ENCODE peak calls at places on chromosomes 13 and 19, in seven cellular contexts. U is NCI-H187; Y is activated T-helper 2 cell treated with anti-CD3 and anti-CD28 coated beads, Interferon-gamma antibody, Interleukin-2, Interleukin-4, amounts not matched to agents 10 μg/mL and 5 μg/mL and 100 μg/mL, durations not matched to agents 14 hours and 24 hours and 36 hours; C is activated CD4-positive, CD25-positive, alpha-beta regulatory T cell treated with anti-CD3 and anti-CD28 coated beads, Interleukin-2, amount 50 U/mL, for 16 hours; M is AG04450; R is ELR; W is thoracic aorta. S is an unnamed sample.
A peak's percentile ranks its signal among the peaks of the same experiment; 100 is the strongest.

GRCh38 chr19:5949792-5950305 is 28.1 kb downstream of the RANBP3 start:
- DNase-seq in U (no peak), Y (no peak), C (peak; percentile 15), M (no peak), R (no peak), W (no peak), S (no peak)

GRCh38 chr19:49677232-49677881 is at the start of gene PRMT1:
- DNase-seq in U (no peak), Y (peak; percentile 53), C (no peak), M (no peak), R (peak; percentile 64), W (no peak), S (no peak)

GRCh38 chr19:41575998-41576397 is at the start of gene CEACAM21:
- DNase-seq in U (no peak), Y (peak; percentile 53), C (no peak), M (no peak), R (no peak), W (no peak), S (no peak)

GRCh38 chr19:39517432-39517831 is 2.5 kb downstream of the SELENOV start:
- DNase-seq in U (no peak), Y (no peak), C (no peak), M (no peak), R (no peak), W (no peak), S (no peak)

GRCh38 chr13:98981596-98982195 is 3.8 kb upstream of the DOCK9 start:
- DNase-seq in U (no peak), Y (no peak), C (no peak), M (no peak), R (peak; percentile 62), W (no peak), S (no peak)

GRCh38 chr19:6969490-6969889 is 51.7 kb downstream of the MBD3L2B start:
- DNase-seq in U (no peak), Y (no peak), C (no peak), M (no peak), R (no peak), W (no peak), S (no peak)

GRCh38 chr13:113855012-113855921 is 8.6 kb downstream of the GAS6 start:
- DNase-seq in U (no peak), Y (no peak), C (no peak), M (no peak), R (no peak), W (no peak), S (no peak)

GRCh38 chr13:32125746-32126145 is 94.2 kb downstream of the FRY start:
- DNase-seq in U (no peak), Y (no peak), C (no peak), M (no peak), R (peak; percentile 15), W (no peak), S (peak; percentile 8)

GRCh38 chr13:70384156-70384555 is 275.9 kb upstream of the KLHL1 start:
- DNase-seq in U (no peak), Y (no peak), C (no peak), M (no peak), R (peak; percentile 10), W (no peak), S (no peak)

GRCh38 chr13:104485571-104485970 is 1419.4 kb upstream of the SLC10A2 start:
- DNase-seq in U (no peak), Y (no peak), C (no peak), M (no peak), R (no peak), W (no peak), S (no peak)

GRCh38 chr19:45311640-45312039 is 11.0 kb downstream of the CKM start:
- DNase-seq in U (no peak), Y (no peak), C (no peak), M (no peak), R (no peak), W (no peak), S (no peak)

GRCh38 chr13:23600534-23600933 is 30.3 kb downstream of the TNFRSF19 start:
- DNase-seq in U (no peak), Y (no peak), C (no peak), M (no peak), R (no peak), W (no peak), S (no peak)

GRCh38 chr13:102903659-102904407 is 58.0 kb downstream of the ERCC5 start:
- DNase-seq in U (peak; percentile 12), Y (no peak), C (no peak), M (no peak), R (peak; percentile 42), W (no peak), S (no peak)

GRCh38 chr13:51523082-51523518 is 61.2 kb upstream of the WDFY2 start:
- DNase-seq in U (no peak), Y (no peak), C (no peak), M (no peak), R (peak; percentile 72), W (no peak), S (no peak)

GRCh38 chr19:30073152-30074000 is 131.3 kb downstream of the URI1 start:
- DNase-seq in U (no peak), Y (no peak), C (no peak), M (no peak), R (no peak), W (no peak), S (no peak)

GRCh38 chr13:40402931-40403412 is 263.5 kb downstream of the FOXO1 start:
- DNase-seq in U (no peak), Y (no peak), C (no peak), M (no peak), R (peak; percentile 54), W (no peak), S (no peak)

GRCh38 chr19:45553464-45553863 is 31.1 kb downstream of the OPA3 start:
- DNase-seq in U (no peak), Y (no peak), C (no peak), M (no peak), R (no peak), W (no peak), S (no peak)

GRCh38 chr13:107767119-107767518 is 448.2 kb downstream of the LIG4 start:
- DNase-seq in U (peak; percentile 24), Y (no peak), C (no peak), M (no peak), R (no peak), W (no peak), S (no peak)

GRCh38 chr19:43525836-43526771 is 897 bp downstream of the ETHE1 start:
- DNase-seq in U (no peak), Y (no peak), C (no peak), M (no peak), R (peak; percentile 50), W (no peak), S (no peak)

GRCh38 chr13:44212633-44213387 is 160.8 kb upstream of the SERP2 start:
- DNase-seq in U (no peak), Y (no peak), C (no peak), M (peak; percentile 45), R (no peak), W (no peak), S (no peak)

GRCh38 chr19:41871573-41872383 is 5.3 kb upstream of the CD79A start:
- DNase-seq in U (no peak), Y (peak; percentile 74), C (no peak), M (no peak), R (peak; percentile 38), W (no peak), S (no peak)

GRCh38 chr19:49546825-49547565 is 19.2 kb downstream of the RCN3 start:
- DNase-seq in U (peak; percentile 81), Y (peak; percentile 60), C (peak; percentile 55), M (peak; percentile 86), R (peak; percentile 91), W (peak; percentile 47), S (peak; percentile 70)

GRCh38 chr13:113648218-113648615 is 9.8 kb downstream of the ATP4B start:
- DNase-seq in U (no peak), Y (no peak), C (no peak), M (no peak), R (no peak), W (no peak), S (no peak)

GRCh38 chr13:94813920-94814500 is 101.7 kb upstream of the SOX21 start:
- DNase-seq in U (peak; percentile 85), Y (no peak), C (no peak), M (no peak), R (no peak), W (no peak), S (no peak)

GRCh38 chr19:14333101-14333871 is 48.0 kb upstream of the ADGRE5 start:
- DNase-seq in U (no peak), Y (no peak), C (no peak), M (no peak), R (peak; percentile 62), W (no peak), S (no peak)

GRCh38 chr19:29533578-29534544 is 8.1 kb downstream of the VSTM2B start:
- DNase-seq in U (no peak), Y (no peak), C (no peak), M (no peak), R (no peak), W (no peak), S (no peak)

GRCh38 chr19:18833141-18833476 is 1.4 kb downstream of the UPF1 start:
- DNase-seq in U (no peak), Y (no peak), C (no peak), M (no peak), R (peak; percentile 27), W (no peak), S (no peak)

GRCh38 chr19:2300533-2300932 is 7.4 kb downstream of the LINGO3 start:
- DNase-seq in U (no peak), Y (no peak), C (no peak), M (no peak), R (no peak), W (no peak), S (no peak)

GRCh38 chr13:77729502-77730221 is 32.2 kb downstream of the SLAIN1 start:
- DNase-seq in U (no peak), Y (peak; percentile 51), C (no peak), M (no peak), R (no peak), W (no peak), S (no peak)

GRCh38 chr19:55112246-55112780 is 5.1 kb downstream of the PPP1R12C start:
- DNase-seq in U (no peak), Y (no peak), C (no peak), M (no peak), R (no peak), W (no peak), S (no peak)

GRCh38 chr19:2010135-2010668 is 5.3 kb downstream of the BTBD2 start:
- DNase-seq in U (no peak), Y (no peak), C (no peak), M (no peak), R (no peak), W (no peak), S (no peak)

GRCh38 chr13:53216767-53217166 is 188.2 kb downstream of the OLFM4 start:
- DNase-seq in U (no peak), Y (no peak), C (no peak), M (no peak), R (no peak), W (no peak), S (no peak)